ENCODE peak calls at places on chromosome 13, in ten cellular contexts. B is psoas muscle; V is AG04449; W is lung; P is SJSA1; R is heart left ventricle; M is CD4-positive, alpha-beta memory T cell; A is fibroblast of the aortic adventitia; D is effector memory CD4-positive, alpha-beta T cell; Y is AG10803. I is an unnamed sample.

GRCh38 chr13:98664924-98665637 is 87.4 kb downstream of the SLC15A1 start:
- DNase-seq in B (no peak), V (no peak), W (no peak), P (no peak), R (no peak), M (no peak), A (no peak), D (no peak), Y (no peak), I (peak)

GRCh38 chr13:101474419-101474957 is 22.0 kb downstream of the ITGBL1 start:
- DNase-seq in B (no peak), V (peak), W (no peak), P (peak), R (no peak), M (no peak), A (peak), D (no peak), Y (peak), I (peak)

GRCh38 chr13:57437587-57437986 is 194.0 kb upstream of the PCDH17 start:
- DNase-seq in B (no peak), V (no peak), W (no peak), P (no peak), R (no peak), M (peak), A (no peak), D (no peak), Y (no peak), I (no peak)

GRCh38 chr13:110067355-110068175 is 239.4 kb downstream of the COL4A1 start:
- DNase-seq in B (no peak), V (no peak), W (no peak), P (no peak), R (no peak), M (no peak), A (peak), D (no peak), Y (no peak), I (no peak)

GRCh38 chr13:80399340-80400163 is 58.6 kb upstream of the SPRY2 start:
- DNase-seq in B (no peak), V (no peak), W (peak), P (no peak), R (no peak), M (no peak), A (no peak), D (no peak), Y (peak), I (no peak)

GRCh38 chr13:64884976-64885375 is 2345.2 kb downstream of the PCDH9 start:
- DNase-seq in B (no peak), V (no peak), W (no peak), P (no peak), R (no peak), M (no peak), A (no peak), D (no peak), Y (no peak), I (no peak)

GRCh38 chr13:110541526-110541920 is 20.0 kb downstream of the RAB20 start:
- DNase-seq in B (no peak), V (no peak), W (no peak), P (no peak), R (no peak), M (no peak), A (peak), D (no peak), Y (peak), I (no peak)

GRCh38 chr13:110575322-110576069 is 14.0 kb upstream of the RAB20 start:
- DNase-seq in B (peak), V (no peak), W (no peak), P (peak), R (no peak), M (no peak), A (peak), D (no peak), Y (peak), I (no peak)

GRCh38 chr13:79912403-79912802 is 428.5 kb downstream of the SPRY2 start:
- DNase-seq in B (no peak), V (no peak), W (no peak), P (no peak), R (no peak), M (no peak), A (peak), D (no peak), Y (no peak), I (no peak)

GRCh38 chr13:37175996-37176395 is 70.5 kb upstream of the CSNK1A1L start:
- DNase-seq in B (no peak), V (peak), W (no peak), P (no peak), R (no peak), M (no peak), A (peak), D (no peak), Y (peak), I (peak)

GRCh38 chr13:106859505-106859904 is 291.6 kb upstream of the ARGLU1 start:
- DNase-seq in B (no peak), V (no peak), W (no peak), P (no peak), R (no peak), M (no peak), A (no peak), D (no peak), Y (no peak), I (no peak)

GRCh38 chr13:90696656-90697055 is 650.8 kb upstream of the MIR17HG start:
- DNase-seq in B (no peak), V (no peak), W (no peak), P (no peak), R (no peak), M (no peak), A (no peak), D (no peak), Y (no peak), I (peak)

GRCh38 chr13:20239748-20240147 is 7.6 kb upstream of the GJB6 start:
- DNase-seq in B (no peak), V (no peak), W (no peak), P (no peak), R (no peak), M (no peak), A (no peak), D (no peak), Y (no peak), I (no peak)

GRCh38 chr13:91273675-91274074 is 73.8 kb upstream of the MIR17HG start:
- DNase-seq in B (no peak), V (no peak), W (no peak), P (no peak), R (no peak), M (no peak), A (no peak), D (no peak), Y (no peak), I (no peak)

GRCh38 chr13:95403349-95404140 is 102.3 kb upstream of the ABCC4 start:
- DNase-seq in B (no peak), V (no peak), W (no peak), P (no peak), R (no peak), M (no peak), A (no peak), D (no peak), Y (no peak), I (peak)

DNA sequence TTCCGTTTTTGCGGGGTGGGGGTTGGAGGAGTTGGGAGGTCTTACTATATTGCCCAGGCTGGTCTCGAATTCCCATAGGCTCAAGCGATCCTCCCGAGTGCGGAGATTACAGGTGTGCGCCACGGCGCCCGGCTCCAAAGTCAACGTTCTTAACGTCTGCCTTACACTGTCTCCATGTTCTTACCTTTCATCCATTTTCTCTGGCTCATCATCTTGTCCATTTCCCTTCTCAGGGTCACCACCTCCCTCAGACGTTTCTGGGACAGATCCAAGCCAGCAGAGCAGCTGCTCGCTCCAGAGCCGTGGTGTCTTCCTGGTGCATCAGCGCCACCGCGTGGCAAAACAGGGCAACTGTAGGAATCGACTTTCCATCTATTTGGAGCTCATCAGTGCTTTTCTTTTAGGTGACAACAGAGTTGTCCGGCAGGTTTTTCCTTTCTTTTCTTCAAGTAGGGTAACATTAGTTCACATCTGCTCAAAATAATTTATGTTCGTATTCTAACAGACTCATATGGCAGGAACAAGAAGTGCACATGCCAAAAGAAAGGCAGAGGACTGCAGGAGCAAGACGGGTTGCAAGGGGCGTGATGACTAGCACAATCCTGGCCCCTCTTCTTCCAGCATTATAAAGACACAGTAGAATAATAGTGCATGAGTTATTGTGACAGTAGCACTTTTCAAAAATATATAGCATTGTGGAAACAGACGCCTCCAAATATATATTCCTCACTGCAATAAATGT is 103.1 kb upstream of the ABCC4 start:
- DNase-seq in B (peak), V (peak), W (peak), P (peak), R (peak), M (peak), A (peak), D (peak), Y (peak), I (peak)
- H3K4me3 ChIP-seq in B (peak), V (peak), W (no peak), P (no peak), R (peak), M (peak), A (peak), D (peak), Y (peak), I (peak)

GRCh38 chr13:87678353-87678752 is 7.2 kb downstream of the SLITRK5 start:
- DNase-seq in B (no peak), V (no peak), W (no peak), P (no peak), R (no peak), M (peak), A (no peak), D (no peak), Y (no peak), I (no peak)
- H3K4me3 ChIP-seq in B (peak), V (no peak), W (no peak), P (no peak), R (peak), M (no peak), A (no peak), D (peak), Y (peak), I (peak)

GRCh38 chr13:40769970-40770369 is 1.0 kb downstream of the MRPS31 start:
- DNase-seq in B (no peak), V (no peak), W (no peak), P (no peak), R (no peak), M (no peak), A (no peak), D (no peak), Y (no peak), I (no peak)

GRCh38 chr13:40762849-40763248 is 8.1 kb downstream of the MRPS31 start:
- DNase-seq in B (no peak), V (no peak), W (no peak), P (no peak), R (no peak), M (no peak), A (peak), D (no peak), Y (peak), I (no peak)

GRCh38 chr13:40765602-40766001 is 5.4 kb downstream of the MRPS31 start:
- DNase-seq in B (no peak), V (no peak), W (no peak), P (no peak), R (no peak), M (no peak), A (no peak), D (no peak), Y (no peak), I (no peak)

GRCh38 chr13:40770609-40770933 is 419 bp downstream of the MRPS31 start:
- DNase-seq in B (no peak), V (no peak), W (no peak), P (no peak), R (no peak), M (no peak), A (no peak), D (no peak), Y (no peak), I (no peak)

DNA sequence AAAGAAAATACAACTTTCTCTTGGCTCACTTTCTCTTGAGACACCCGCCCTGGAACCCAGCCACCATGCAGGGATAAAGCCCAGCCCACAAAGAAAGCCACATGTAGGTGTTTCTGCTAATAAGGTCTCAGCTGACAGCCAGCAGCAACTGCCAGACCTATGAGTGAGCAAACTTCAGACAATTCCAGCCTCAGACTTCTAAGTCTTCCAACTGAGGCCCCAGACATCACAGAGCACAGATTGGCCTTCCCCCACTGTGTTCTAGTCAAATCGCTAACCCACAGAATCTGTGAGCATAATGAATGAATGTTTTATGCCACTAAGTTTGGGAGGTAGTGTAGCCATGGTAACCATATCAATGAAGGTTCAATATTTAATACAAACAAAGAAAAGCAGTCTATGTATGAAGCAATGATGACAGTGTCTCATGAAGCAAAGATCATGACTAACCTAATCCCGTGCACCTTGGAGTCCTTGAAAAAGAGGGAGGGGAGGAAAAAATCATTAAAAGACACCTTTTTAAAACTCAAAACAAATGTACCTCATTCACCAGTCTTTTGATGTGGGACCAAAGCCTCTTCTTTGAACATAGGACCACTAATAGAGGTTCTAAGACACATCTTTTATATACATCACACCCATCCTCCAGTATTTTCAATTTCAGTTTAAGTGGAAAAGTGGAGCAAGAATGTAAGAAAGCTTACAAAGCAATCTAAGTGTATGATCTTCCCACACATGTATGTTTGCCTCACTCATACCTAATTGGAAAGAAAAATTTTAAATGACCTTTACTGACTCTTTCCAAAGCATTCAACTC is 6.2 kb downstream of the MRPS31 start:
- DNase-seq in B (no peak), V (no peak), W (no peak), P (no peak), R (no peak), M (peak), A (peak), D (no peak), Y (peak), I (peak)
- H3K4me3 ChIP-seq in B (no peak), V (no peak), W (no peak), P (no peak), R (no peak), M (no peak), A (no peak), D (no peak), Y (no peak), I (no peak)

GRCh38 chr13:40588101-40588500 is 78.3 kb downstream of the FOXO1 start:
- DNase-seq in B (no peak), V (no peak), W (no peak), P (no peak), R (no peak), M (no peak), A (no peak), D (no peak), Y (no peak), I (no peak)
- H3K4me3 ChIP-seq in B (peak), V (no peak), W (no peak), P (no peak), R (no peak), M (no peak), A (no peak), D (no peak), Y (no peak), I (no peak)

GRCh38 chr13:51869921-51870320 is 8.2 kb downstream of the CCDC70 start:
- DNase-seq in B (no peak), V (no peak), W (no peak), P (no peak), R (no peak), M (no peak), A (no peak), D (no peak), Y (no peak), I (no peak)
- H3K4me3 ChIP-seq in B (no peak), V (no peak), W (no peak), P (no peak), R (no peak), M (no peak), A (no peak), D (no peak), Y (no peak), I (no peak)

DNA sequence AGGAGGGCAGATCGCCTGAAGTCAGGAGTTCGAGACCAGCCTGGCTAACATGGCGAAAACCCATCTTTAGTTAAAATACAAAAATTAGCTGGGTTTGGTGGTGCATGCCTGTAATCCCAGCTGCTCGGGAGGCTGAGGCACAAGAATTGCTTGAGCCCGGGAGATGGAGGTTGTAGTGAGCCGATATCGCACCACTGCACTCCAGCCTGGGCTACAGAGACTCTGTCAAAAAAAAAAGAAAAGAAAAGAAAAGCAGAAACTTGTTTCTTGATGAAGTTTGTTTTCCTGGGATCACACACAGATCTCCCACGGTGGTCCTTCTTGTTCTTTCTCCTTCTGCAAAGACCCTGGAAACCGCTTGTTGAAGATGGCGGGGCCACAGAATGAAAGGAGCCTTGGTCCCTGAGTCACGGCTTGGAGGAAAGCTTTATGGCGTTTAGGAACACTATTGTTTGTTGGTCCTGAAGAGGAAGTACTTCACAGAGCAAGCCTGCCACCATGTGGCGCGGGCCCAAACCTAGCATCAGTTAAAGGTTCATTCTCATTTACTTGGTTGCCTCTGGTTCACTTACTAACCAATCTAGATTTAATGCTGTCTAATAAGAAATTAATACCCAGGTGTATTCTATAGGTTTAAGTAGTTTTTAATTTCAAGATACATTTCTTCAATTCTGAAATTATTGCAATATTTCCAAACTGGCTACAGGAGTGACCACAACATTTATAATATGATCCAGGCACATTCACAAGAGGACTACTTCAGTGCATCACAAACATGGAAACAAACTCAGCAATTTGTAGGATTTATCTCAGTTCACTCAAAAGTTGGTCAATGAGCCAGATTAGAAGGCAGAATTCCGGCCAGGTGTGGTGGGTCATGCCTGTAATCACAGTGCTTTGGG is 21.3 kb upstream of the ARL11 start:
- DNase-seq in B (peak), V (peak), W (peak), P (peak), R (peak), M (peak), A (peak), D (peak), Y (peak), I (peak)
- H3K4me3 ChIP-seq in B (peak), V (peak), W (no peak), P (no peak), R (peak), M (peak), A (no peak), D (peak), Y (peak), I (peak)